ENCODE peak calls at places on chromosomes 7 and 10, in four cellular contexts. R is IMR-90, W is MM.1S, P is HCT116. E is an unnamed sample.

GRCh38 chr10:128143531-128143930 is 17.3 kb upstream of the MKI67 start:
- DNase-seq in W (no peak), R (no peak), P (no peak), E (peak; percentile 5)

GRCh38 chr7:27840314-27840713 is 100.4 kb downstream of the TAX1BP1 start:
- DNase-seq in R (no peak), W (no peak), P (no peak), E (no peak)

GRCh38 chr10:75408911-75409885 is 7.6 kb upstream of the ZNF503 start:
- DNase-seq in W (peak; percentile 73), P (no peak), R (no peak), E (no peak)

GRCh38 chr7:47202146-47202768 is 379.7 kb downstream of the TNS3 start:
- DNase-seq in R (no peak), W (no peak), P (no peak), E (no peak)

GRCh38 chr7:121872831-121873764 is at the start of gene PTPRZ1:
- DNase-seq in P (no peak), W (peak; percentile 53), R (peak; percentile 2), E (no peak)

GRCh38 chr7:21920931-21921330 is 24.8 kb downstream of the CDCA7L start:
- DNase-seq in R (no peak), P (no peak), W (no peak), E (no peak)

GRCh38 chr10:96271017-96271815 is at the start of gene BLNK:
- DNase-seq in P (no peak), R (peak; percentile 33), W (peak; percentile 90), E (peak; percentile 80)

GRCh38 chr10:3685385-3685784 is 99.6 kb downstream of the KLF6 start:
- DNase-seq in R (peak; percentile 8), W (no peak), P (no peak), E (no peak)

GRCh38 chr7:100859856-100860255 is 7.3 kb upstream of the TRIP6 start:
- DNase-seq in P (no peak), R (no peak), W (no peak), E (peak; percentile 77)

GRCh38 chr7:137036768-137037167 is 168.3 kb downstream of the CHRM2 start:
- DNase-seq in R (peak; percentile 60), W (no peak), P (no peak), E (no peak)

GRCh38 chr7:137038706-137039105 is 170.3 kb downstream of the CHRM2 start:
- DNase-seq in P (no peak), W (no peak), R (no peak), E (no peak)

GRCh38 chr7:137045573-137045972 is 177.1 kb downstream of the CHRM2 start:
- DNase-seq in R (no peak), W (no peak), P (no peak), E (no peak)

DNA sequence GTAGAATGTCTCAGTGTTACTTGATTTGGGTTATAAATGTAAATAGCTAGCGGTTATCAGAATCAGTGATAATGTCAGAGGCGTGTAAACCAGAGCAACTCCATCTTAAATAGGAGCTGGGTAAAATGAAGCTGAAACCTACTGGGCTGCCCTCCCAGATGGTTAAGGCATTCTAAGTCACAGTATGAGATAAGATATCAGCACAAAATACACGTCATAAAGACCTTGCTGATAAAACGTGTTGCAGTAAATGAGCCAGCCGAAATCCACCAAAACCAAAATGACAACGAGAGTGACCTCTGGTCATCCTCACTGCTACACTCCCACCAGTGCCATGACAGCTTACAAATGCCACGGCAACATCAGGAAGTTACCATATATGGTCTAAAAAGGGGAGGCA is 172.3 kb downstream of the CHRM2 start:
- DNase-seq in R (no peak), W (no peak), P (no peak), E (no peak)
- H2AFZ ChIP-seq in R (no peak overlapping the region), W (no peak overlapping the region), P (no peak overlapping the region), E (no peak overlapping the region)

GRCh38 chr7:65463184-65463583 is 89.5 kb downstream of the ZNF92 start:
- DNase-seq in R (no peak), W (no peak), P (no peak), E (no peak)
- H3K9ac ChIP-seq in R (no peak overlapping the region), W (no peak overlapping the region), P (no peak overlapping the region), E (no peak overlapping the region)

GRCh38 chr10:11877506-11877905 is 54.4 kb downstream of the PROSER2 start:
- DNase-seq in W (no peak), P (no peak), R (no peak), E (no peak)
- H2AFZ ChIP-seq in W (no peak overlapping the region), P (no peak overlapping the region), R (no peak overlapping the region), E (no peak overlapping the region)

DNA sequence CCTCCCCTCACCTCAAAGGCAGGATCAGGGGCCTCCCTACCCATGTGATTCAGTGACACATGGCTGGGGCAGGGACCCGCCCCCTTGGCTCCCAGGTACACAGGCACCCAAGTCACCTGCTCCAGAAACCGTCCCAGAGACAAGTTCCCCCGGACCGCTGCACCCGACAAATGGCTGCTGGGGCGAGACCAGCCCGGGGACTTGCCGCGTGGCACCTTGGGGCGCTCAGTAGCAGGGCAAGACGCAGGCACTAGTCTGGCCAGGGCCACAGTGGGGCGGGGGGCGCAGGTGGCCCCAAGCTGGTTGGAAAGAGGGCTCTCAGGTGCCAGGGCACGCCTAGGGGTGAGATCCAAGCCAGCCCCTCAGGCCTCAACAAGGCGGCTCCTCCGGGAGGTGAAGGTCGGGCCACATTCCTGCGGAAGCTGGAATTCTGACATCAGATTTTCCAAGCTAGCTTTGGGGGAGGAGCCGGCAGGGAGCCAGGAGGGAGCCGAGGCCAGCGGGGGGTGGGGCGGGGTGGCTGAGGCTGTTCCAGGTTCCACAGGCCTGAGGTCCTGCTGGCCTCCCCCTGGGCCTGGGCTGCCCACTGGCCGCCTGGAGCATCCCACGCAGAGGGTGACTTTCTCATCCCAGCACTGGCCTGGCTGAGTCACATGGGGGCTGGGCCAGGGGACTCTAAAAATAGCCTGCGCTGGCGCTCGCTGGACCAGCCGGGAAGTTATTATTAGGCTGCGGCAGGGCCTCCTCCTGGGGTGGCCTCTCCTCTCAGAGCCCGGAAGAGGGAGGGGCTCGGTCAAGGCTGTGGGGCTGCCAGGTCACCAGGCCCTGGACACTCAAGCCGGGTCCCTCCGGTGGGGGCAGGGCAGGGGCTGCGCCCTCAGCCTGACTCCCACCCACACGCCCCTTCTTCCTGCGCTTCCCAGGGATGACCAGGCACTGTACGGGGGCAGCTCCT is 20.5 kb upstream of the INPP5A start:
- DNase-seq in R (peak; percentile 96), W (no peak), P (no peak), E (peak; percentile 80)
- H3K9ac ChIP-seq in R (peak overlapping the region; percentile 22), W (no peak overlapping the region), P (peak overlapping the region; percentile 68), E (no peak overlapping the region)

DNA sequence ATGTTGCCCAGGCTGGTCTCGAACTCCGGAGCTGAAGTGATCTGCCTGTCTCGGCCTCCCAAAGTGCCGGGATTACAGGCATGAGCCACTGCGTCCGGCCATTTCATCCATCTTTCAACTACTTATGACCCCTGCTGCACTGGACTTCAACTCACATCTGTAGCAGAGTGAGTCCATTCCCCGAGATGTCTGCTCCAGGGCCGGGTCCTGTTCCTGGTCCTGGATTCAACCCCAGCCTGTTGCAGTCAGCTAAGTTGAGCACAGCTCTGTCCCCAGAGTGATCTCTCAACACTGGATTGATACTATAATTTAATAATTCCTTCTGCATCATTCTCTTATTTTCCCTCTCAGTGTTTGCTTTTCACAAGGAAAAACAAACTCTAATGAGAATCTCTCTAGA is 25.9 kb downstream of the PRTFDC1 start:
- DNase-seq in R (no peak), W (no peak), P (no peak), E (no peak)
- H2AFZ ChIP-seq in R (no peak overlapping the region), W (no peak overlapping the region), P (no peak overlapping the region), E (no peak overlapping the region)

GRCh38 chr7:150565239-150565638 is 2.0 kb upstream of the GIMAP4 start:
- DNase-seq in P (no peak), R (no peak), W (no peak), E (no peak)

GRCh38 chr7:150567168-150567567 is at the start of gene GIMAP4:
- DNase-seq in R (no peak), P (no peak), W (no peak), E (no peak)

GRCh38 chr7:150567846-150568245 is 656 bp downstream of the GIMAP4 start:
- DNase-seq in P (no peak), W (no peak), R (no peak), E (no peak)

GRCh38 chr7:150566123-150566522 is 1.1 kb upstream of the GIMAP4 start:
- DNase-seq in R (no peak), W (no peak), P (no peak), E (no peak)

GRCh38 chr7:150566572-150566971 is 618 bp upstream of the GIMAP4 start:
- DNase-seq in P (no peak), R (no peak), W (no peak), E (no peak)
- H3K9ac ChIP-seq in P (no peak overlapping the region), R (no peak overlapping the region), W (no peak overlapping the region), E (no peak overlapping the region)

DNA sequence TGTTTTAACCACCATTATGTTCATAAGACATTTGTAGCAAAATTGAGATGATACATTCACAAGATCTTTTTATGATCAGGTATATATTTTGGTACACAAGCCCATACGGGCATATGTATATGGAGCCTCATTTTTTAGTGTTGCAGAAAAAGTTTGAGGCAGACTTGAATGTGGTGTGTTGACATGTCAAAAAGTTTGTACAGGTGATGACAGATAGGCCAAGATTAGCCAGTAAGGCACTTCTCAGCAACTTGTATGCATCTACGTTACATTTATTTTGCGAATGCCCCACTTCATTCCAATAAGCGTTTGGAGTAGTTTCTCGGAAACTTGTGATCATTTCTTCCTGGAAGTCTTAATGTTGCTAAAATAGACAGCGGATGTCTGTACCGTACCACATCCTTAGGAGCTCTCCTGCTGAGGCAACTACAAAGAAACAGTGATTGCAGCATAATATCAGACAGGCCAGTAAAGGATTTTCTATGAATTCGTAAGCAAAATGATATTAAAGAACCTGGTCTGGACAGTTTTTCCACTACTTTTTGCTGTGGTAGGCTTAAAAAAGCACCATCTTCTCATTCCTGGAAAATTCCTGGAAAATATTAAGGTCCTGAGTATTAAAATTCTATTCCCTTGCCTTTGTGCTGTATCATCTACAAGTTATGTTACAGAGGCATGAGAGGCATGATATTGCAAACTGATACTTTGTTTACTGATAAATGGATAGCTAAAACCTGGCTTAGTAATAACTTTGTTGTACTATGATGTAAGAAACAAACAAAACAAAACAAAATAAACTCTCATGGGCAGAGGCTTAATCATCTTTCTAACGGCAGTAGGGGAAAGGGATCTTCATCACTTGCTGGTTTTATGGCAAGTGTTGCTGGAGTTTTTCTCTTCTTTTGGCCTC is 153.6 kb downstream of the HDAC9 start:
- DNase-seq in W (no peak), P (no peak), R (peak; percentile 2), E (peak; percentile 58)
- H2AFZ ChIP-seq in W (no peak overlapping the region), P (no peak overlapping the region), R (peak overlapping the region; percentile 64), E (no peak overlapping the region)

GRCh38 chr7:49398236-49398635 is 375.2 kb upstream of the VWC2 start:
- DNase-seq in R (no peak), W (no peak), P (no peak), E (no peak)
- H3K9ac ChIP-seq in R (no peak overlapping the region), W (no peak overlapping the region), P (no peak overlapping the region), E (no peak overlapping the region)

GRCh38 chr10:120103957-120104560 is 211.5 kb downstream of the SEC23IP start:
- DNase-seq in P (no peak), R (no peak), W (no peak), E (no peak)
- H2AFZ ChIP-seq in P (no peak overlapping the region), R (no peak overlapping the region), W (no peak overlapping the region), E (no peak overlapping the region)

GRCh38 chr10:100733319-100733718 is 12.1 kb upstream of the PAX2 start:
- DNase-seq in W (no peak), R (no peak), P (no peak), E (no peak)
- H3K9ac ChIP-seq in W (no peak overlapping the region), R (no peak overlapping the region), P (no peak overlapping the region), E (no peak overlapping the region)